ENCODE peak calls at places on chromosome 14, in seven cellular contexts. U is mesendoderm; Y is uterus; X is IMR-90; P is SJSA1; B is CD8-positive, alpha-beta memory T cell; K is NT2/D1. H is an unnamed sample. For H3K4me1, the result is how much of the 10 kb centered on the place peaks cover.

GRCh38 chr14:60093606-60094005 is 1.9 kb downstream of the PCNX4 start:
- DNase-seq in U (no peak), Y (no peak), X (peak), P (no peak), B (no peak), K (no peak), H (no peak)

GRCh38 chr14:21108791-21109190 is 7.9 kb downstream of the TMEM253 start:
- DNase-seq in U (no peak), Y (no peak), X (no peak), P (no peak), B (no peak), K (no peak), H (no peak)

GRCh38 chr14:99975190-99975589 is 90.0 kb upstream of the EVL start:
- DNase-seq in U (no peak), Y (no peak), X (no peak), P (no peak), B (no peak), K (no peak), H (no peak)

GRCh38 chr14:40870252-40870651 is 736.4 kb upstream of the LRFN5 start:
- DNase-seq in U (peak), Y (no peak), X (no peak), P (no peak), B (no peak), K (no peak), H (no peak)

GRCh38 chr14:21106191-21106505 is 5.3 kb downstream of the TMEM253 start:
- DNase-seq in U (no peak), Y (no peak), X (no peak), P (no peak), B (no peak), K (no peak), H (no peak)

GRCh38 chr14:68182492-68182891 is 362.9 kb downstream of the RAD51B start:
- DNase-seq in U (no peak), Y (no peak), X (no peak), P (no peak), B (no peak), K (no peak), H (no peak)

GRCh38 chr14:21074398-21075272 is 4.5 kb downstream of the ARHGEF40 start:
- DNase-seq in U (no peak), Y (no peak), X (no peak), P (no peak), B (no peak), K (no peak), H (no peak)

GRCh38 chr14:21104448-21105060 is 3.7 kb downstream of the TMEM253 start:
- DNase-seq in U (peak), Y (peak), X (peak), P (peak), B (peak), K (no peak), H (peak)

GRCh38 chr14:104685998-104686610 is 3.3 kb upstream of the INF2 start:
- DNase-seq in U (no peak), Y (no peak), X (no peak), P (no peak), B (no peak), K (no peak), H (no peak)

GRCh38 chr14:40841886-40842285 is 764.8 kb upstream of the LRFN5 start:
- DNase-seq in U (no peak), Y (no peak), X (no peak), P (no peak), B (no peak), K (no peak), H (no peak)

GRCh38 chr14:58243790-58244555 is 670 bp upstream of the PSMA3 start:
- DNase-seq in U (peak), Y (no peak), X (no peak), P (no peak), B (peak), K (no peak), H (no peak)

GRCh38 chr14:89618821-89619551 is 202.0 kb upstream of the FOXN3 start:
- DNase-seq in U (peak), Y (peak), X (peak), P (peak), B (peak), K (peak), H (peak)
- H3K4me1 ChIP-seq in U (under half), Y (under half), X (under half), P (under half), B (half or more), K (under half), H (under half)

GRCh38 chr14:89618309-89618708 is 201.3 kb upstream of the FOXN3 start:
- DNase-seq in U (no peak), Y (no peak), X (no peak), P (no peak), B (no peak), K (no peak), H (no peak)
- H3K4me1 ChIP-seq in U (under half), Y (under half), X (under half), P (under half), B (half or more), K (under half), H (under half)

DNA sequence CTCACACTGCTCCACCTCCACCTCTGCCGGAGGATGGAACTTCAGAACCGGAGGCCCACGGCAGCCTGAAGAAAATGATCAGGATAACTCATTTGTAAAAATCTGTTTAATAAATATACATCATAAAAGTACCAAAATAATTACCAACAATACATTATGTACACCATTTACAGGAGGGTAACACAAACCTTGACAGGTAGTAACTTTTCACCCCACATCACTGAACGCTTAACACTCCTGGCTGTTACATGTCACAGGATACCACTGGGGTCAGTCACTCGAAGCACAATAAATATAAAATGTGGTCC is 3.2 kb downstream of the NFKBIA start:
- DNase-seq in U (no peak), Y (no peak), X (no peak), P (no peak), B (no peak), K (no peak), H (no peak)
- H3K4me1 ChIP-seq in U (under half), Y (under half), X (under half), P (under half), B (under half), K (under half), H (under half)

GRCh38 chr14:35342160-35343010 is 50.2 kb downstream of the PSMA6 start:
- DNase-seq in U (no peak), Y (peak), X (peak), P (no peak), B (no peak), K (no peak), H (peak)
- H3K4me1 ChIP-seq in U (under half), Y (under half), X (under half), P (under half), B (under half), K (under half), H (under half)